ENCODE peak calls at places on chromosomes 6 and 20, in five cellular contexts. One of them, this sample, is unnamed.

GRCh38 chr20:44747166-44748004 is 1.7 kb downstream of the KCNK15 start:
- DNase-seq in mucosa of descending colon: no peak
- DNase-seq in astrocyte: peak; percentile 50
- DNase-seq in tibial artery: peak; percentile 86
- DNase-seq in prostate gland: peak; percentile 71
- DNase-seq in this sample: peak; percentile 85

GRCh38 chr6:125751334-125751916 is 2.0 kb downstream of the HEY2 start:
- DNase-seq in mucosa of descending colon: no peak
- DNase-seq in prostate gland: no peak
- DNase-seq in tibial artery: no peak
- DNase-seq in astrocyte: no peak
- DNase-seq in this sample: no peak

GRCh38 chr6:79084693-79085092 is 6.6 kb upstream of the PHIP start:
- DNase-seq in prostate gland: no peak
- DNase-seq in astrocyte: no peak
- DNase-seq in mucosa of descending colon: no peak
- DNase-seq in tibial artery: no peak
- DNase-seq in this sample: no peak

GRCh38 chr20:54624701-54625472 is 149.5 kb downstream of the DOK5 start:
- DNase-seq in prostate gland: no peak
- DNase-seq in mucosa of descending colon: no peak
- DNase-seq in tibial artery: no peak
- DNase-seq in astrocyte: peak; percentile 22
- DNase-seq in this sample: no peak

GRCh38 chr6:116536216-116536621 is 9.3 kb downstream of the TRAPPC3L start:
- DNase-seq in prostate gland: peak; percentile 33
- DNase-seq in astrocyte: peak; percentile 50
- DNase-seq in tibial artery: no peak
- DNase-seq in mucosa of descending colon: no peak
- DNase-seq in this sample: no peak

GRCh38 chr6:5781966-5782556 is 224.7 kb downstream of the NRN1 start:
- DNase-seq in mucosa of descending colon: no peak
- DNase-seq in tibial artery: no peak
- DNase-seq in prostate gland: no peak
- DNase-seq in astrocyte: no peak
- DNase-seq in this sample: no peak

GRCh38 chr6:106787327-106788196 is 158.2 kb downstream of the QRSL1 start:
- DNase-seq in prostate gland: no peak
- DNase-seq in tibial artery: no peak
- DNase-seq in mucosa of descending colon: no peak
- DNase-seq in astrocyte: no peak
- DNase-seq in this sample: no peak

GRCh38 chr6:33843086-33843695 is 39.4 kb upstream of the MLN start:
- DNase-seq in astrocyte: peak; percentile 12
- DNase-seq in mucosa of descending colon: no peak
- DNase-seq in prostate gland: no peak
- DNase-seq in tibial artery: no peak
- DNase-seq in this sample: no peak

GRCh38 chr6:109055771-109056235 is 38.8 kb downstream of the SESN1 start:
- DNase-seq in astrocyte: no peak
- DNase-seq in tibial artery: no peak
- DNase-seq in mucosa of descending colon: no peak
- DNase-seq in prostate gland: no peak
- DNase-seq in this sample: no peak

GRCh38 chr6:32116674-32117073 is 7.5 kb upstream of the TNXB start:
- DNase-seq in tibial artery: no peak
- DNase-seq in astrocyte: no peak
- DNase-seq in mucosa of descending colon: no peak
- DNase-seq in prostate gland: no peak
- DNase-seq in this sample: no peak

GRCh38 chr6:131803007-131803769 is 4.6 kb upstream of the ENPP1 start:
- DNase-seq in astrocyte: no peak
- DNase-seq in tibial artery: no peak
- DNase-seq in mucosa of descending colon: no peak
- DNase-seq in prostate gland: no peak
- DNase-seq in this sample: no peak

DNA sequence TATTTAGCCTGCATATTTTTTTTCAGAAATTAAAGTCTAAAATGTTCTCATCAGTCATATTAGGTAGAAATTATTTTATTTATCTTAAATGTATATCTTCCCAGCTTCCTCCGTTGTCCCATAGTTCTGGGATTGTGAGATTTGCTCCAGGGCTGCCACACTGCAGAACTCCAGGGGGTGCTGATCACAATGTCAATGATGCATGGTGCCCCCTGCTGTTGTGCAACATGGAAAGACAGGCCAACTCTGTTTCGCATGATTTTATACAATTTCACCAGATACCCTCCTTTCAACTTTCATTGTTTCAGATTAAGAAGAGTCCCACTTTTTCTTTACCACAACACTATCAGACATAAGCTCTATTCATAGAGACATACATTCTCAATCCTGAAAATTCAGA is 35.9 kb downstream of the ID4 start:
- DNase-seq in tibial artery: no peak
- DNase-seq in mucosa of descending colon: no peak
- DNase-seq in prostate gland: no peak
- DNase-seq in astrocyte: no peak
- DNase-seq in this sample: no peak
- TF ChIP-seq CTCF in tibial artery: no peak
- TF ChIP-seq CTCF in mucosa of descending colon: no peak
- TF ChIP-seq CTCF in prostate gland: no peak
- TF ChIP-seq CTCF in astrocyte: peak; percentile 3
- TF ChIP-seq CTCF in this sample: no peak

GRCh38 chr6:114344971-114345274 is 2.1 kb upstream of the HS3ST5 start:
- DNase-seq in prostate gland: no peak
- DNase-seq in tibial artery: no peak
- DNase-seq in mucosa of descending colon: no peak
- DNase-seq in astrocyte: no peak
- DNase-seq in this sample: no peak

GRCh38 chr6:114346451-114346850 is 3.6 kb upstream of the HS3ST5 start:
- DNase-seq in mucosa of descending colon: no peak
- DNase-seq in prostate gland: no peak
- DNase-seq in tibial artery: no peak
- DNase-seq in astrocyte: no peak
- DNase-seq in this sample: no peak

GRCh38 chr6:114342826-114343781 is at the start of gene HS3ST5:
- DNase-seq in mucosa of descending colon: peak; percentile 52
- DNase-seq in prostate gland: no peak
- DNase-seq in tibial artery: no peak
- DNase-seq in astrocyte: peak; percentile 10
- DNase-seq in this sample: no peak

GRCh38 chr6:114343782-114344144 is 940 bp upstream of the HS3ST5 start:
- DNase-seq in astrocyte: no peak
- DNase-seq in prostate gland: no peak
- DNase-seq in mucosa of descending colon: no peak
- DNase-seq in tibial artery: no peak
- DNase-seq in this sample: no peak

DNA sequence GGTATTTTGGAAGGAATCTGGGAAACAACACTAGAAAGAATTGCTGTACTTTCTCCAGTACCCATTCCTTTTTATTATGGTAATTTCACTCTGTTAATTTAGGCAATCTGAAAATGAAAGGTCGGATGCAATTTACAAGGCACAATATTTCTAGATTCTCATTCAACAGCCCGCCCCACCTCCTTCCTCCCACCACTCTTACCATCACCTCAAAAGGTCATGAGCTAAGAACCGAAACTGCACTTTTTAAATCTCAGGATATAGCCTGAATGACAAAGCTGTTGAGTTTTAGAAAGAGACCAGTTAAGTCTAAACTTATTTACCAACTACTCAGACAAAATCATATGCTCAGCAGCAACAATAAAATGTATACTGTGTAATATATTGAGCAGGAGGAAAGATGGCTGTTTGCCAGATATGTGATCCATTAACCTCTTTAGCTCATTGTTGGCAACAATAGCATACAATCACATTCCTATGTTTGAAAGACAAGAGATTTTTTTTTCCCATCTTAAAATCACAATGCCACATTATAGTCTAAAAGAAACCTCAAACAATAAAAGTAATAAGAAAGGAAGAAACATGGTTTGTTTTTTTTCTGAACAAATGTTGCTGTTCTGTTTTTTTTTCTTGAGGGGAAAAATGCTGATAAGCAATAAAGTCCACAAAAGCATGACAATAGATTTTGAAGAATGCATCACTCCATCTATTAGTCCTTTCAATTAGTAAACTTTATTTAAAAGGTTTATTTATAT is 1.6 kb upstream of the HS3ST5 start:
- DNase-seq in prostate gland: no peak
- DNase-seq in mucosa of descending colon: no peak
- DNase-seq in tibial artery: no peak
- DNase-seq in astrocyte: no peak
- DNase-seq in this sample: no peak
- H3K4me3 ChIP-seq in prostate gland: no peak overlapping the region
- H3K4me3 ChIP-seq in mucosa of descending colon: no peak overlapping the region
- H3K4me3 ChIP-seq in tibial artery: no peak overlapping the region
- H3K4me3 ChIP-seq in astrocyte: no peak overlapping the region
- H3K4me3 ChIP-seq in this sample: no peak overlapping the region

GRCh38 chr6:137241481-137242011 is 22.4 kb upstream of the IFNGR1 start:
- DNase-seq in mucosa of descending colon: no peak
- DNase-seq in astrocyte: peak; percentile 71
- DNase-seq in tibial artery: no peak
- DNase-seq in prostate gland: peak; percentile 24
- DNase-seq in this sample: no peak
- H3K4me1 ChIP-seq in mucosa of descending colon: peaks cover 3% of the 10 kb centered on the region
- H3K4me1 ChIP-seq in astrocyte: peaks cover 22% of the 10 kb centered on the region
- H3K4me1 ChIP-seq in tibial artery: peaks cover 16% of the 10 kb centered on the region
- H3K4me1 ChIP-seq in prostate gland: peaks cover under 1% of the 10 kb centered on the region
- H3K4me1 ChIP-seq in this sample: peaks cover 23% of the 10 kb centered on the region

DNA sequence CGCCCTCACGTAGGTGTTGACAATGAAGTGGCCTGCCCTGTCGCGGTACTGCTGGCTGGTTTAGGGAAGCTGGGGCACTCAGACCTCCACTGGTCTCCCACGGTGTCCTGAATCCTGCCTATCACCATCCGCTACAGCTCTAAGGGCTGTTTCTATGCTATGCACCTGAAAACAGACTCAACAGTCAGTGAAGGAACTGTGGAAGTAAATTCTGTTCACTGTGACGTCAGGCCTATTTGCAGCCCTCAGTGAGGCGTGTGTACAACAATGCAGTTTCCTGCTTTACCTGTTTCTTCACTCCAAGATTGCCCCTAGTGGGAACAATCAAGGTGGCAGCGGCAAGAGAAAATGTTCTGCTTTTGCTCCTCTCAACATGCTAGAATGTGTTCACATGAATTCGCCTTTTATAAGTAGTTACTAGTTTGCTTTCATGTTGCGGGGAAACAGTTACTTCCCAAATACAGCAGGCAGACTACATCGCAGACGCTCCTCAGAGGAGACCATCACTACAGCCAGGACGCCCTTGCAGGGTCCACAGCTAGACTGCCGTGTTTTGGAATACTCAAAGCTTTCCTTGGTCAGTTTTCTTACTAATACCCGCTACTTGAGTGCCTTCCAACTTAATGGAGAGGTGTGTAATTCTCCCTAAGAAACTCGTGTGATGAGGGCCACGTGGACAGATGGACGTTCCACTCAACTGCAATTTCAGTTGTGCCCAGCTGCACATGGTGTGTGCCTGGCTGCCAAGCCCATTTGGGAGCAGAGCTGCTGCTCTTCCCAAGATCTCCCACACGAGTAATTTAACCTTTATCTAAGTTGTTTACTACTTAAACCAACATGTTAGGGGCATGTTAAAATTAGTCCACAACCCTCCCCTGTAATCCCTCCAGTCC is 25.4 kb downstream of the DIDO1 start:
- DNase-seq in prostate gland: peak; percentile 71
- DNase-seq in astrocyte: no peak
- DNase-seq in mucosa of descending colon: peak; percentile 56
- DNase-seq in tibial artery: no peak
- DNase-seq in this sample: no peak
- TF ChIP-seq CTCF in prostate gland: no peak
- TF ChIP-seq CTCF in astrocyte: peak; percentile 27
- TF ChIP-seq CTCF in mucosa of descending colon: no peak
- TF ChIP-seq CTCF in tibial artery: no peak
- TF ChIP-seq CTCF in this sample: no peak

GRCh38 chr20:539236-539635 is 4.4 kb downstream of the CSNK2A1 start:
- DNase-seq in tibial artery: no peak
- DNase-seq in prostate gland: no peak
- DNase-seq in astrocyte: no peak
- DNase-seq in mucosa of descending colon: no peak
- DNase-seq in this sample: no peak

GRCh38 chr20:532530-532929 is 11.1 kb downstream of the CSNK2A1 start:
- DNase-seq in tibial artery: no peak
- DNase-seq in astrocyte: no peak
- DNase-seq in prostate gland: no peak
- DNase-seq in mucosa of descending colon: no peak
- DNase-seq in this sample: no peak

GRCh38 chr20:536426-537012 is 7.1 kb downstream of the CSNK2A1 start:
- DNase-seq in prostate gland: no peak
- DNase-seq in astrocyte: no peak
- DNase-seq in tibial artery: no peak
- DNase-seq in mucosa of descending colon: no peak
- DNase-seq in this sample: no peak

GRCh38 chr20:537983-538382 is 5.6 kb downstream of the CSNK2A1 start:
- DNase-seq in mucosa of descending colon: no peak
- DNase-seq in astrocyte: no peak
- DNase-seq in prostate gland: no peak
- DNase-seq in tibial artery: no peak
- DNase-seq in this sample: no peak

DNA sequence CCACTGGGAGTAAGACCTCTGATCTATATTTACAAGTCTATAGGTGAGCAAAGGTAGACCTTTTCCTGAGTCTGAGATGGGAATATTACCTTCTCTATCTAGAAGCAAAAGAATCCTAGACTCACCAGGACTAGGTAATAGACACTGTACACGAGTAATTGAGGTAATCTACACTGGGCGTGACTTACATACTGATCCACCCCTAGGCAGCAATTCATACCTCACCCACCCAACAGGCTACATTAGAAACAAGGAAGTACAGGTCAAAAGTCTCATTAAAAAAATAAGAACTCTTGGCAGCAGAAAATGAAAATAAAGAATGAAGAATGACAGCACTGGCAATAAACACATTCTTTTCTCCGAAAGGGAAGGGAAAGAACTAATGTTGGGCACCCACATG is 7.6 kb downstream of the CSNK2A1 start:
- DNase-seq in tibial artery: no peak
- DNase-seq in prostate gland: no peak
- DNase-seq in astrocyte: no peak
- DNase-seq in mucosa of descending colon: no peak
- DNase-seq in this sample: no peak
- H3K4me3 ChIP-seq in tibial artery: no peak overlapping the region
- H3K4me3 ChIP-seq in prostate gland: no peak overlapping the region
- H3K4me3 ChIP-seq in astrocyte: no peak overlapping the region
- H3K4me3 ChIP-seq in mucosa of descending colon: no peak overlapping the region
- H3K4me3 ChIP-seq in this sample: no peak overlapping the region

GRCh38 chr6:35490821-35491557 is 5.9 kb downstream of the TEAD3 start:
- DNase-seq in mucosa of descending colon: no peak
- DNase-seq in tibial artery: no peak
- DNase-seq in prostate gland: no peak
- DNase-seq in astrocyte: no peak
- DNase-seq in this sample: no peak
- H3K4me1 ChIP-seq in mucosa of descending colon: peaks cover 55% of the 10 kb centered on the region
- H3K4me1 ChIP-seq in tibial artery: peaks cover 95% of the 10 kb centered on the region
- H3K4me1 ChIP-seq in prostate gland: peaks cover 61% of the 10 kb centered on the region
- H3K4me1 ChIP-seq in astrocyte: peaks cover 83% of the 10 kb centered on the region
- H3K4me1 ChIP-seq in this sample: no peaks in the 10 kb centered on the region

GRCh38 chr20:57180954-57181353 is 85.5 kb downstream of the BMP7 start:
- DNase-seq in astrocyte: no peak
- DNase-seq in mucosa of descending colon: no peak
- DNase-seq in prostate gland: no peak
- DNase-seq in tibial artery: no peak
- DNase-seq in this sample: no peak
- TF ChIP-seq CTCF in astrocyte: no peak
- TF ChIP-seq CTCF in mucosa of descending colon: no peak
- TF ChIP-seq CTCF in prostate gland: no peak
- TF ChIP-seq CTCF in tibial artery: no peak
- TF ChIP-seq CTCF in this sample: no peak